ENCODE peak calls at places on chromosomes 12 and 14, in eight cellular contexts. L is amniotic stem cell; R is activated T-cell treated with anti-CD3 and anti-CD28 coated beads, Interleukin-2, amount 50 U/mL, for 72 hours; V is NCI-H748 treated with DMSO at 0.1 percent for 48 hours; K is COR-L47; E is myocyte; M is T-helper 9 cell; W is GM04504. A is an unnamed sample.

GRCh38 chr12:52121848-52122838 is 42.6 kb downstream of the SMIM41 start:
- DNase-seq in L (no peak), R (peak), V (peak), K (peak), E (peak), M (peak), W (no peak), A (peak)

GRCh38 chr14:74562515-74563232 is 49.4 kb downstream of the LTBP2 start:
- DNase-seq in L (no peak), R (no peak), V (no peak), K (no peak), E (no peak), M (no peak), W (no peak), A (no peak)

GRCh38 chr14:89025581-89026236 is 201.3 kb downstream of the TTC8 start:
- DNase-seq in L (no peak), R (no peak), V (no peak), K (no peak), E (no peak), M (no peak), W (peak), A (no peak)

GRCh38 chr14:53955671-53956426 is 776 bp downstream of the BMP4 start:
- DNase-seq in L (no peak), R (peak), V (no peak), K (no peak), E (no peak), M (no peak), W (no peak), A (no peak)

GRCh38 chr14:95025218-95025617 is 132.1 kb downstream of the DICER1 start:
- DNase-seq in L (no peak), R (no peak), V (no peak), K (no peak), E (peak), M (no peak), W (no peak), A (no peak)

GRCh38 chr14:95523051-95523817 is 6.8 kb upstream of the SYNE3 start:
- DNase-seq in L (no peak), R (peak), V (no peak), K (no peak), E (no peak), M (no peak), W (no peak), A (peak)

GRCh38 chr12:115209230-115209629 is 525.3 kb upstream of the TBX3 start:
- DNase-seq in L (no peak), R (no peak), V (no peak), K (no peak), E (no peak), M (no peak), W (no peak), A (no peak)

GRCh38 chr14:74936151-74936550 is 13.1 kb upstream of the RPS6KL1 start:
- DNase-seq in L (no peak), R (no peak), V (no peak), K (no peak), E (no peak), M (no peak), W (no peak), A (no peak)

GRCh38 chr12:57473392-57473791 is 6.3 kb downstream of the ARHGAP9 start:
- DNase-seq in L (no peak), R (no peak), V (no peak), K (no peak), E (no peak), M (no peak), W (no peak), A (no peak)

GRCh38 chr12:26271889-26272492 is 76.6 kb downstream of the SSPN start:
- DNase-seq in L (peak), R (peak), V (no peak), K (no peak), E (peak), M (no peak), W (no peak), A (no peak)

GRCh38 chr14:54659365-54659764 is 92.4 kb downstream of the SAMD4A start:
- DNase-seq in L (no peak), R (no peak), V (peak), K (no peak), E (no peak), M (no peak), W (no peak), A (no peak)

GRCh38 chr12:2957816-2958431 is 1.3 kb upstream of the TEAD4 start:
- DNase-seq in L (no peak), R (no peak), V (no peak), K (no peak), E (no peak), M (no peak), W (no peak), A (no peak)